ENCODE peak calls at places on chromosome 10, in seven cellular contexts. K is activated CD4-positive, alpha-beta T cell treated with anti-CD3 and anti-CD28 coated beads for 24 hours; H is AG08396; U is H4; I is activated CD8-positive, alpha-beta T cell treated with anti-CD3 and anti-CD28 coated beads for 36 hours; W is NCI-H82; T is AG09309. C is an unnamed sample.

GRCh38 chr10:36018996-36019395 is 376.9 kb upstream of the FZD8 start:
- DNase-seq in K (no peak), H (no peak), U (no peak), I (no peak), W (no peak), T (no peak), C (no peak)

GRCh38 chr10:70781461-70782051 is 3.6 kb downstream of the TBATA start:
- DNase-seq in K (no peak), H (no peak), U (no peak), I (no peak), W (no peak), T (no peak), C (no peak)

GRCh38 chr10:36583690-36584089 is 541.7 kb upstream of the ANKRD30A start:
- DNase-seq in K (no peak), H (no peak), U (no peak), I (no peak), W (no peak), T (no peak), C (no peak)

GRCh38 chr10:81914736-81915510 is 39.9 kb downstream of the NRG3 start:
- DNase-seq in K (no peak), H (no peak), U (no peak), I (no peak), W (no peak), T (no peak), C (no peak)

GRCh38 chr10:22620140-22620857 is 94.1 kb downstream of the PIP4K2A start:
- DNase-seq in K (no peak), H (peak; percentile 72), U (peak; percentile 84), I (peak; percentile 50), W (no peak), T (peak; percentile 84), C (peak; percentile 82)

GRCh38 chr10:90986870-90987269 is 66.0 kb upstream of the ANKRD1 start:
- DNase-seq in K (no peak), H (no peak), U (no peak), I (no peak), W (no peak), T (no peak), C (no peak)

GRCh38 chr10:24207781-24208611 is 942 bp upstream of the KIAA1217 start:
- DNase-seq in K (no peak), H (no peak), U (peak; percentile 18), I (no peak), W (no peak), T (no peak), C (no peak)

GRCh38 chr10:77641788-77642397 is 4.3 kb upstream of the KCNMA1 start:
- DNase-seq in K (peak; percentile 14), H (peak; percentile 69), U (peak; percentile 61), I (peak; percentile 76), W (peak; percentile 91), T (peak; percentile 33), C (peak; percentile 72)

GRCh38 chr10:51768886-51769285 is 69.5 kb upstream of the CSTF2T start:
- DNase-seq in K (no peak), H (no peak), U (no peak), I (no peak), W (no peak), T (no peak), C (no peak)

GRCh38 chr10:128274938-128275337 is 148.7 kb upstream of the MKI67 start:
- DNase-seq in K (no peak), H (no peak), U (peak; percentile 73), I (peak; percentile 55), W (no peak), T (peak; percentile 0), C (no peak)